ENCODE peak calls at places on chromosomes 4 and X, in four cellular contexts. U, V, C and L are unnamed samples.

GRCh38 chrX:121036951-121037350 is 10.5 kb upstream of the GLUD2 start:
- DNase-seq in U (no peak), V (no peak), C (no peak), L (no peak)

GRCh38 chr4:128830906-128831525 is 21.5 kb downstream of the JADE1 start:
- DNase-seq in U (no peak), V (no peak), C (peak; percentile 30), L (no peak)

GRCh38 chr4:25486171-25486570 is 109.1 kb downstream of the ANAPC4 start:
- DNase-seq in U (no peak), V (no peak), C (no peak), L (peak; percentile 34)

GRCh38 chr4:115851918-115852766 is 738.7 kb upstream of the NDST4 start:
- DNase-seq in U (peak; percentile 73), V (peak; percentile 40), C (peak; percentile 64), L (peak; percentile 87)

GRCh38 chr4:101597204-101597603 is 193.3 kb upstream of the BANK1 start:
- DNase-seq in U (no peak), V (no peak), C (no peak), L (peak; percentile 18)

GRCh38 chr4:21869978-21870745 is 78.4 kb downstream of the KCNIP4 start:
- DNase-seq in U (no peak), V (no peak), C (no peak), L (no peak)

GRCh38 chr4:24973471-24974251 is 57.1 kb downstream of the LGI2 start:
- DNase-seq in U (peak; percentile 28), V (no peak), C (no peak), L (no peak)

GRCh38 chr4:159048166-159048886 is 54.6 kb upstream of the RAPGEF2 start:
- DNase-seq in U (peak; percentile 55), V (peak; percentile 21), C (peak; percentile 39), L (peak; percentile 62)

GRCh38 chrX:136251042-136251991 is at the start of gene MAP7D3:
- DNase-seq in U (peak; percentile 84), V (peak; percentile 39), C (peak; percentile 58), L (peak; percentile 72)

GRCh38 chr4:6308890-6309643 is 39.4 kb downstream of the WFS1 start:
- DNase-seq in U (peak; percentile 82), V (peak; percentile 57), C (no peak), L (peak; percentile 72)

GRCh38 chr4:138439143-138439581 is 197.0 kb upstream of the SLC7A11 start:
- DNase-seq in U (no peak), V (no peak), C (no peak), L (no peak)

GRCh38 chr4:13543648-13544555 is at the start of gene NKX3-2:
- DNase-seq in U (no peak), V (no peak), C (peak; percentile 59), L (no peak)

GRCh38 chr4:110165382-110166285 is 32.8 kb downstream of the ELOVL6 start:
- DNase-seq in U (no peak), V (no peak), C (peak; percentile 70), L (peak; percentile 85)

GRCh38 chr4:95715830-95716229 is 124.1 kb upstream of the PDHA2 start:
- DNase-seq in U (no peak), V (no peak), C (no peak), L (peak; percentile 1)

GRCh38 chr4:185821029-185821419 is 9.0 kb upstream of the SORBS2 start:
- DNase-seq in U (no peak), V (no peak), C (no peak), L (no peak)

GRCh38 chr4:185817403-185817818 is 5.4 kb upstream of the SORBS2 start:
- DNase-seq in U (no peak), V (no peak), C (no peak), L (no peak)

GRCh38 chr4:185822791-185823190 is 10.8 kb upstream of the SORBS2 start:
- DNase-seq in U (no peak), V (no peak), C (no peak), L (peak; percentile 91)

GRCh38 chr4:185819144-185819543 is 7.2 kb upstream of the SORBS2 start:
- DNase-seq in U (no peak), V (no peak), C (no peak), L (no peak)

GRCh38 chr4:185820119-185821028 is 8.4 kb upstream of the SORBS2 start:
- DNase-seq in U (peak; percentile 49), V (no peak), C (no peak), L (no peak)
- H2BK15ac ChIP-seq in U (no peak overlapping the region), V (peak overlapping the region; percentile 55), C (peak overlapping the region; percentile 0), L (no peak overlapping the region)

DNA sequence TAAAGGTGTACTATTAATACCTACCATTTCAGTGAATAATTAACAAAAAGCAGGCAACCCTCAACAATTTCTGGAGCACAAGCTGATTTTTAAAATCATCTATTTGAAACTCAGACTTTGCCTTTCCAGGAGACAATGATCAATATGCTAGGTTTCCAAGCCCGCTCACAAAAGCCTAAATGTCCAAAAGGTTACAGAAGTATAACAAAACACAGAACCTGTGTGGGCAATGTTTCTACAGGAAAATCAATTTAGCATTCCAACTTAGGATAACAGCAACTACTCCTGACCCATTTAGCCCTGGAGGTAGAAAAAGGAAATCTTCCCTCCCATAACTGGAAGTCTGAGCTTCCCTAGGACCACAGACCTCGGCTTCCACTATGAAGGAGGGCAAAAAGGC is 3.9 kb downstream of the TAB3 start:
- DNase-seq in U (no peak), V (no peak), C (no peak), L (no peak)
- H3K9ac ChIP-seq in U (no peak overlapping the region), V (no peak overlapping the region), C (no peak overlapping the region), L (no peak overlapping the region)

GRCh38 chr4:124414641-124415040 is 297.9 kb downstream of the ANKRD50 start:
- DNase-seq in U (no peak), V (no peak), C (no peak), L (no peak)

GRCh38 chr4:124420166-124420695 is 292.3 kb downstream of the ANKRD50 start:
- DNase-seq in U (no peak), V (no peak), C (no peak), L (no peak)

DNA sequence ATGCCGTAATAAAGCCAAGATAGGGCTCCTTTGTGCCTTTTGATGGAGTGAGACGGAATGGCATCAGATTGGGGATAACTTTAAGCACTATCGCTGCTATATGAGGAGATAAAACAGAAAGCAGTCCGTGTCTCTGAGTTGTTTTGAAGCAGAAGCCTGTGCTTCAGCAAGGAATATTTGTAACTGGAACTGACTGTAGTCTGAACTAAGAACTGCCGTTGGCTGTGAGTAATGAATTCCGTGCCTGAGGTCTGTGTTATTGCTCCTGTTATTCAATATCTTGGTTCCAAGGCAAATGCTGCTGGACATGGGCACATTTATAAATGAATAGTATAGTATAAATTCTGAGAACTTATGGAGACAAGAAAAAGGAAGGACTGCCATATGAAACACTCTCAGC is 297.3 kb downstream of the ANKRD50 start:
- DNase-seq in U (no peak), V (no peak), C (no peak), L (no peak)
- H2BK15ac ChIP-seq in U (no peak overlapping the region), V (no peak overlapping the region), C (no peak overlapping the region), L (no peak overlapping the region)

DNA sequence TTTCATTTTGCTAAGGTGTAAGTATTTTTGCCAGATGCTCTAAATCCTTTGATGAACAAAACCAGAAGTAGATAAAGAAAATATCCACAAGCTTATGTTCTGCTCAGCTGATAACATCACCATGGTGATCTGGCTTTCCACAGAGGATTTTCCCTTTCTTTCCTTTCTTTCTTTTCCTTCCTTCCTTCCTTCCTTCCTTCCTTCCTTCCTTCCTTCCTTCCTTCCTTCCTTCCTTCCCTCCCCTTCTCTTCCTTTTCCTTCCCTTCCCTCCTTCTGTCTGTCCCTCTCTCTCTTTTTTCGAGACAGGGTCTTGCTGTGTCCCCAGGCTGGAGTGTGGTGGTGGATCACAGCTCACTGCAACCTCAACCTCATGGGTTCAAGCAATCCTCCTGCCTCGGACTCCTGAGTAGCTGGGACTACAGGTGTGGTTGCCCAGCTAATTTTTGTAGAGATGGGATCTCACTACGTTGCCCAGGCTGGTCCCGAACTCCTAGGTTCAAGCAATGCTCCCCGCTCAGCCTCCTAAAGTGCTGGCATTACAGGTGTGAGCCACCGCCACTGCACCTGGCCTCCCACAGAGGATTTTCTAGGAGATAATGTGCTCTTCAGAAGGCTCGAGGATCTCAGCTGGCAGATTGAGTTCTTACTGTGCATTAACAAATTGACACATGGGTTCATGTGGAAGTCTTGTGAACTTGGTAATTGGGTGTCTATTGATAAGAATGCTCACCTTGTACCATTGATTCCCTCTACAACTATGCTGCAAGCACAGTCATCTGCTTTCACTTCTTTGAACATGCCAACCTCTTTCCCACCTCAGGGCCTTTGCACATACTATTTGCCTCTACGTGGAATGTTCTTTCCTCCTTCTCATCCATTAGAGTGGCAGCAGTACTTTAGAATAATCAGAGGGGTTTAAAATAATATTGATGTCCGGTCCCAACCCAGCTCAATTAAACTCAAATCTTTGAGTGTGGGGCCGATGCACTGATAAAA is 1.4 kb upstream of the RHOH start:
- DNase-seq in U (no peak), V (no peak), C (no peak), L (no peak)
- H3K9ac ChIP-seq in U (no peak overlapping the region), V (no peak overlapping the region), C (no peak overlapping the region), L (no peak overlapping the region)

DNA sequence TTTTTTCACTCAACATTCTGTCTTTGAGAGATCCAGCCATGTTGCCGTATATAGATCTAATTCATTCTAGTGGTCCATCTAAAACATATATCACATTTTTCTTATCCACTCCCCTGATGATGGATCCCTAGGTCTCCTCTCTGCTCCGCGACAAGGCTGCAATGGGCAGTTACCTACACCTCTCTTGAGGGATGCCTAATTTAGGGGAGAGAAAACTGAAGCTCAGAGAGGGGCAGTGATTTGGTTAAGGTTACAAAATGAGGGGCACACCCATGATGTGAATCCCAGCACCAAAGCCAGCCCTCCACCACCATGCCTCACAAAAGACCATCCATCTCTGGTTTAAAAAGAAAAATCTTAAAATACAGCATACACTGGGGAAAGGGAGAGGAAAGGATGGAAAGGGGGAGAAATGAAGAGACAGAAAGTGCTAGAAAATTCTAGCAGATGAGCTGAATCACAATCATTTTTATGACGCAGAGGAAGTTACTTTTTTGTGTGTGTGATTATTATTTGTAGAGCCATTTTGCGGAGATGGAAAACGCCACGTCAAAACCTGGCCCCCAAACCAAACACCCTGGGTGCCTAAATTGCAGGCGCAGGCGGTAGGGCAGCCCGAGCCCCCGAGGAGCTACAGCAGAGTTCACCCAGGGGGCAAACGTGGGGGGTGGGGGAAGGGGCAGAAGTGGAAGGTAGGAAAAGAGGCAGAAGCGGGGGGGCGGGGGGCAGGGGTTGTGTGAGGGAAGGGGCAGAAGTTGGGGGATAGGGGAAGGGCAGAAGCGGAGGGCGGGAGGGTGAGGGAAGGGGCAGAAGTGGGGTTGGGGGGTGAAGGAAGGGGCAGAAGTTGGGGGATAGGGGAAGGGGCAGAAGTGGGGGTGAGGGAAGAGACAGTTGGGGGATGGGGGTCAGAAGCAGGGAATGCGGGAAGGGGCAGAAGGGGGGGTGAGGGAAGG is 1.3 kb upstream of the TSPYL2 start:
- DNase-seq in U (no peak), V (no peak), C (no peak), L (no peak)
- H2BK15ac ChIP-seq in U (no peak overlapping the region), V (no peak overlapping the region), C (no peak overlapping the region), L (no peak overlapping the region)

DNA sequence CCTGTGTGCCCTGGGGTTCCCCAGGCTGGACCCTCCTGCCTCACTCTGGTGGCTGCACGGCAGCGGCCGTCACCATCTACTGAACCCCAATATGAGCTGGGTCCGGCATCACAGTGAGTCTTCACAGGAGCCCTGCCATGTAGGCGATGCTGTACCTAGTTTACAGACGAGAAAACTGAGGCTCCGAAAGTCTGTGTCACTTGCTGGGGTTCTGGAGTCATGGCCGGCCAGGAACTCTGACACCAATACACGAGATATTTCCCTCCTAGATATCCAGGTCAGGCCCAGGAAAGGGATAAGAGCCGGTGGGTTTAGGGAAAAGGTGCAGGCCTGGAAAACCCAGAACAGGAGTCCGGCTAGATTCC is 74.4 kb downstream of the HTRA3 start:
- DNase-seq in U (no peak), V (no peak), C (no peak), L (no peak)
- H3K9ac ChIP-seq in U (no peak overlapping the region), V (no peak overlapping the region), C (no peak overlapping the region), L (no peak overlapping the region)

GRCh38 chr4:142406917-142407501 is 439.1 kb downstream of the INPP4B start:
- DNase-seq in U (no peak), V (no peak), C (no peak), L (no peak)
- H2BK15ac ChIP-seq in U (no peak overlapping the region), V (no peak overlapping the region), C (no peak overlapping the region), L (no peak overlapping the region)